ENCODE peak calls at places on chromosomes 7 and 10, in four cellular contexts. V is colonic mucosa, B is AG04450, X is hippocampal formation. D is an unnamed sample.

GRCh38 chr10:132199854-132200311 is 13.1 kb downstream of the DPYSL4 start:
- DNase-seq in B (no peak), V (no peak), X (no peak), D (peak)

GRCh38 chr7:40546616-40547501 is 412.1 kb downstream of the SUGCT start:
- DNase-seq in B (no peak), X (no peak), V (no peak), D (no peak)

GRCh38 chr7:111025013-111025412 is 65.9 kb upstream of the LRRN3 start:
- DNase-seq in V (no peak), B (no peak), X (no peak), D (no peak)

GRCh38 chr10:32054087-32054486 is 2.1 kb downstream of the KIF5B start:
- DNase-seq in B (peak), V (peak), X (peak), D (no peak)

GRCh38 chr10:84715911-84716310 is 387.5 kb downstream of the CCSER2 start:
- DNase-seq in B (no peak), V (peak), X (no peak), D (no peak)

GRCh38 chr10:106560925-106561640 is 603.4 kb downstream of the SORCS1 start:
- DNase-seq in B (no peak), X (no peak), V (no peak), D (no peak)

GRCh38 chr10:78109210-78109609 is 75.5 kb downstream of the RPS24 start:
- DNase-seq in B (no peak), X (no peak), V (no peak), D (no peak)

GRCh38 chr7:28041508-28042314 is 138.9 kb downstream of the JAZF1 start:
- DNase-seq in B (peak), V (no peak), X (no peak), D (no peak)

GRCh38 chr10:110008518-110009339 is 945 bp downstream of the ADD3 start:
- DNase-seq in X (no peak), B (no peak), V (peak), D (peak)

GRCh38 chr10:28708921-28709461 is 31.7 kb downstream of the BAMBI start:
- DNase-seq in V (no peak), B (no peak), X (no peak), D (no peak)

GRCh38 chr10:43997330-43997729 is 348.6 kb upstream of the ZNF32 start:
- DNase-seq in V (no peak), B (no peak), X (no peak), D (no peak)

GRCh38 chr10:70784476-70784875 is 701 bp downstream of the TBATA start:
- DNase-seq in B (no peak), V (no peak), X (no peak), D (no peak)

GRCh38 chr7:105118612-105119600 is 104.9 kb downstream of the KMT2E start:
- DNase-seq in V (no peak), X (no peak), B (no peak), D (no peak)

GRCh38 chr7:34108150-34108549 is 202.8 kb downstream of the BMPER start:
- DNase-seq in X (no peak), V (no peak), B (no peak), D (no peak)

GRCh38 chr10:86155034-86155656 is 211.4 kb downstream of the GRID1 start:
- DNase-seq in B (no peak), V (no peak), X (no peak), D (no peak)

GRCh38 chr10:112294169-112294568 is 11.0 kb downstream of the TECTB start:
- DNase-seq in B (no peak), X (no peak), V (no peak), D (no peak)

GRCh38 chr10:26555719-26556368 is 117.7 kb downstream of the APBB1IP start:
- DNase-seq in B (no peak), X (peak), V (peak), D (peak)

GRCh38 chr10:132363921-132364593 is 32.1 kb downstream of the LRRC27 start:
- DNase-seq in V (no peak), B (peak), X (no peak), D (peak)

GRCh38 chr7:13986208-13986607 is 3.3 kb downstream of the ETV1 start:
- DNase-seq in V (no peak), B (no peak), X (no peak), D (no peak)

GRCh38 chr7:78607099-78607498 is 808.5 kb downstream of the PHTF2 start:
- DNase-seq in X (peak), V (no peak), B (no peak), D (no peak)

GRCh38 chr7:92835851-92836488 is 403 bp downstream of the CDK6 start:
- DNase-seq in V (peak), B (no peak), X (no peak), D (peak)

GRCh38 chr7:117564080-117564479 is 84.3 kb downstream of the CFTR start:
- DNase-seq in V (no peak), B (no peak), X (no peak), D (no peak)

GRCh38 chr10:70055550-70055949 is 2.9 kb downstream of the MACROH2A2 start:
- DNase-seq in X (no peak), V (no peak), B (no peak), D (no peak)

GRCh38 chr10:53356616-53357349 is 584.2 kb upstream of the MBL2 start:
- DNase-seq in X (no peak), B (no peak), V (no peak), D (no peak)

GRCh38 chr7:33798671-33799325 is 106.5 kb upstream of the BMPER start:
- DNase-seq in V (no peak), B (no peak), X (no peak), D (no peak)

GRCh38 chr7:15015545-15016314 is 113.2 kb upstream of the DGKB start:
- DNase-seq in V (peak), B (peak), X (peak), D (no peak)

GRCh38 chr10:103678104-103678526 is 177.3 kb downstream of the SH3PXD2A start:
- DNase-seq in B (peak), V (peak), X (peak), D (peak)

GRCh38 chr10:70576803-70577517 is 25.6 kb downstream of the PRF1 start:
- DNase-seq in X (no peak), B (no peak), V (no peak), D (no peak)

GRCh38 chr7:97346349-97346748 is 228.9 kb downstream of the SDHAF3 start:
- DNase-seq in B (no peak), X (peak), V (no peak), D (no peak)

GRCh38 chr7:142853739-142854504 is 954 bp upstream of the EPHB6 start:
- DNase-seq in B (peak), V (peak), X (peak), D (peak)

GRCh38 chr10:121833387-121833786 is 94.4 kb downstream of the ATE1 start:
- DNase-seq in X (no peak), V (no peak), B (no peak), D (no peak)

GRCh38 chr7:134789967-134790685 is 10.7 kb downstream of the CALD1 start:
- DNase-seq in B (peak), X (no peak), V (peak), D (no peak)

GRCh38 chr7:55538538-55538937 is 33.8 kb downstream of the VOPP1 start:
- DNase-seq in V (no peak), B (peak), X (no peak), D (no peak)

GRCh38 chr7:55427800-55428199 is 62.7 kb downstream of the LANCL2 start:
- DNase-seq in X (no peak), B (no peak), V (no peak), D (no peak)

GRCh38 chr7:130141161-130141857 is 63.9 kb downstream of the TMEM209 start:
- DNase-seq in X (peak), B (peak), V (peak), D (peak)

GRCh38 chr7:95367606-95368005 is 28.6 kb downstream of the PON3 start:
- DNase-seq in X (no peak), B (no peak), V (no peak), D (no peak)

GRCh38 chr10:69331161-69331560 is 52.9 kb downstream of the HK1 start:
- DNase-seq in V (no peak), B (no peak), X (no peak), D (no peak)

GRCh38 chr7:81676813-81677212 is 93.0 kb downstream of the HGF start:
- DNase-seq in X (no peak), V (no peak), B (no peak), D (no peak)

GRCh38 chr7:20647051-20647450 is 31.6 kb downstream of the ABCB5 start:
- DNase-seq in V (no peak), B (no peak), X (no peak), D (no peak)

D was measured in Right ventricle myocardium superior.